ENCODE peak calls at places on chromosomes 6 and 20, in five cellular contexts. F, E, D, M and N are unnamed samples.

GRCh38 chr6:160054913-160055312 is 66.7 kb upstream of the SLC22A1 start:
- DNase-seq in F (no peak), E (no peak), D (no peak), M (no peak), N (no peak)

GRCh38 chr6:22098623-22099022 is 198.2 kb downstream of the PRL start:
- DNase-seq in F (peak; percentile 26), E (no peak), D (no peak), M (no peak), N (no peak)

GRCh38 chr6:137872071-137872470 is 5.0 kb downstream of the TNFAIP3 start:
- DNase-seq in F (no peak), E (peak; percentile 72), D (no peak), M (no peak), N (no peak)

GRCh38 chr20:32358632-32358882 is 426 bp downstream of the ASXL1 start:
- DNase-seq in F (no peak), E (no peak), D (no peak), M (no peak), N (no peak)

GRCh38 chr6:134132494-134133141 is 80.2 kb upstream of the SLC2A12 start:
- DNase-seq in F (no peak), E (no peak), D (no peak), M (no peak), N (no peak)

GRCh38 chr6:115514656-115515055 is 546.0 kb downstream of the FRK start:
- DNase-seq in F (no peak), E (peak; percentile 51), D (no peak), M (no peak), N (no peak)

GRCh38 chr6:31945507-31946369 is at the start of gene CFB:
- DNase-seq in F (no peak), E (peak; percentile 91), D (peak; percentile 60), M (no peak), N (peak; percentile 89)

GRCh38 chr6:37971711-37972410 is 152.3 kb downstream of the ZFAND3 start:
- DNase-seq in F (peak; percentile 83), E (no peak), D (no peak), M (no peak), N (no peak)

GRCh38 chr6:113170454-113170853 is 686.7 kb upstream of the MARCKS start:
- DNase-seq in F (no peak), E (no peak), D (no peak), M (no peak), N (no peak)

GRCh38 chr20:43438578-43439316 is 18.9 kb upstream of the SRSF6 start:
- DNase-seq in F (no peak), E (no peak), D (no peak), M (no peak), N (no peak)

GRCh38 chr6:123771126-123771525 is 32.5 kb upstream of the NKAIN2 start:
- DNase-seq in F (no peak), E (no peak), D (no peak), M (no peak), N (no peak)

GRCh38 chr20:48720256-48721020 is 107.4 kb downstream of the PREX1 start:
- DNase-seq in F (peak; percentile 57), E (peak; percentile 34), D (no peak), M (no peak), N (no peak)

GRCh38 chr20:48723308-48724264 is 104.2 kb downstream of the PREX1 start:
- DNase-seq in F (peak; percentile 96), E (peak; percentile 39), D (peak; percentile 17), M (no peak), N (no peak)

GRCh38 chr20:48722737-48723191 is 105.0 kb downstream of the PREX1 start:
- DNase-seq in F (peak; percentile 80), E (peak; percentile 88), D (no peak), M (no peak), N (peak; percentile 55)

GRCh38 chr20:48721324-48722001 is 106.3 kb downstream of the PREX1 start:
- DNase-seq in F (no peak), E (no peak), D (no peak), M (no peak), N (no peak)

GRCh38 chr20:48722002-48722731 is 105.6 kb downstream of the PREX1 start:
- DNase-seq in F (no peak), E (peak; percentile 83), D (no peak), M (no peak), N (no peak)
- H3K4me1 ChIP-seq in F (peaks cover 71% of the 10 kb centered on the region), E (peaks cover 23% of the 10 kb centered on the region), D (no peaks in the 10 kb centered on the region), M (peaks cover 67% of the 10 kb centered on the region), N (no peaks in the 10 kb centered on the region)

GRCh38 chr6:30060982-30061765 is at the start of gene POLR1H:
- DNase-seq in F (peak; percentile 96), E (peak; percentile 99), D (peak; percentile 93), M (peak; percentile 68), N (peak; percentile 96)
- H3K4me1 ChIP-seq in F (no peaks in the 10 kb centered on the region), E (peaks cover 14% of the 10 kb centered on the region), D (peaks cover 3% of the 10 kb centered on the region), M (peaks cover 29% of the 10 kb centered on the region), N (peaks cover 7% of the 10 kb centered on the region)

DNA sequence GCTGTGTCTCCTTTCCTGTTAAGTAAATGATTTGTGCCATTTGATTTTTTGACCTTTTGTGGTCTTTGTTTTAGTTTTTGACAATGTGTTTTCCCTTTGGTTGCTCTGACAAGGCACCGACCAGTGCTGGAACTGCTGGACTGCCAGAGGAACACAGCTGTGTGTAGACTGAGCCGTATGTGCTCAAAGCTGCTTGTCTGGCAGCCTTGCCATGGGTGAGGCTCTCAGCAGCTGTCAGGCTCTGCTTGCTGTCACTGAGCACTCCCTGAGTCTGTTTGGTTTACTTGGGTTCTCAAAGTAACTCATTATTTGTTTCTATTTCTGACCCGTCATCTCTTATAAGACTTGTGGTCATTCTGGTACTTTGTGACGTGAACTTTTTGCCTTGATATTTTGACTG is 15.1 kb upstream of the SNRPB start:
- DNase-seq in F (no peak), E (no peak), D (peak; percentile 35), M (no peak), N (no peak)
- H3K4me1 ChIP-seq in F (no peaks in the 10 kb centered on the region), E (no peaks in the 10 kb centered on the region), D (no peaks in the 10 kb centered on the region), M (no peaks in the 10 kb centered on the region), N (no peaks in the 10 kb centered on the region)

DNA sequence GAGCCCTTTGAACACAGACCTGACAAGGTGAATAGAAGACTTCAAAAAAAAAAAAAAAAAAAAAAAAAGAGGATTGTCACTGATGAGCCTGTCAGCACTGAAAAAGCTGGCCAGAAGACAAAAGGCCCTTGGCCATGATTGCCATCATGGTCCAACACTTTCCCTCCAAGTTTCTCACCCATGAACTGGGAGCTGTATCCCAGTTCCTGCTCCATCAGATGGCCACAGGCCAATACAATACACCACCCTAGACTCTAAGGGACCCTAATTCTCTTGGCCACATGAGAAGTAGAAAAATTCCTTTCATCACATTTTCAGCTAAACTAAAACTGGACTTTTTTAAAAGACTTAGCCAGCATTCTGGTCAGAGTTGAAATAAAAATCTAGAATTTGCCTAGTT is 50.2 kb downstream of the NUDT3 start:
- DNase-seq in F (no peak), E (no peak), D (no peak), M (no peak), N (no peak)
- H3K4me1 ChIP-seq in F (peaks cover 20% of the 10 kb centered on the region), E (peaks cover 16% of the 10 kb centered on the region), D (peaks cover under 1% of the 10 kb centered on the region), M (no peaks in the 10 kb centered on the region), N (peaks cover 5% of the 10 kb centered on the region)

DNA sequence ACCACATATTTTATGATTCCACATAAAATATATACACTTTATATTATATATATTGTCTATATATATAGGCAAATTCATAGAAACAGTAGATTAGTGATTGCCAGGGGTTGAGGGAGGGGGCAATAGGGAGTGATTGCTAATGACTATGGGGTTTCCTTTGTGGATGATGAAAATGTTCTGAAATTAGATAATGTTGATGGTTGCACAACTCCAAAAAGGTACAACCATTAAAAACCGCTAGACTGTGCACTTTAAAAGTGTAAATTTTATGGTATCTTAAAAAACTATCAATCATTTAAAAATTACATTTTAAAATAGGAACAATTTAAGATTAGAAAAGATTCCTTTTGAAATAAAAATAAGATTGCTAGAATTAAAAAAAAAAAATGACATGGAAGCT is 23.8 kb upstream of the CEP85L start:
- DNase-seq in F (no peak), E (no peak), D (no peak), M (no peak), N (no peak)
- H3K4me1 ChIP-seq in F (peaks cover 4% of the 10 kb centered on the region), E (peaks cover 16% of the 10 kb centered on the region), D (no peaks in the 10 kb centered on the region), M (peaks cover 24% of the 10 kb centered on the region), N (no peaks in the 10 kb centered on the region)